ENCODE peak calls at places on chromosome 11, in four cellular contexts. One of them, this sample, is unnamed.
A peak's percentile ranks its signal among the peaks of the same experiment; 100 is the strongest.

GRCh38 chr11:112177610-112178009 is 2.3 kb downstream of the BCO2 start:
- DNase-seq in IMR-90: no peak
- DNase-seq in A549: no peak
- DNase-seq in HepG2: no peak
- DNase-seq in this sample: no peak

GRCh38 chr11:2930705-2931415 is 1.6 kb upstream of the PHLDA2 start:
- DNase-seq in IMR-90: peak; percentile 23
- DNase-seq in HepG2: peak; percentile 68
- DNase-seq in A549: peak; percentile 86
- DNase-seq in this sample: peak; percentile 70

GRCh38 chr11:112334381-112334780 is 73.7 kb upstream of the PLET1 start:
- DNase-seq in A549: no peak
- DNase-seq in HepG2: no peak
- DNase-seq in IMR-90: no peak
- DNase-seq in this sample: no peak

GRCh38 chr11:4118107-4118506 is 23.5 kb downstream of the RRM1 start:
- DNase-seq in A549: no peak
- DNase-seq in HepG2: no peak
- DNase-seq in IMR-90: peak; percentile 63
- DNase-seq in this sample: no peak

GRCh38 chr11:13126430-13126829 is 117.3 kb downstream of the RASSF10 start:
- DNase-seq in IMR-90: peak; percentile 98
- DNase-seq in A549: peak; percentile 54
- DNase-seq in HepG2: no peak
- DNase-seq in this sample: no peak

GRCh38 chr11:2383823-2384722 is 7.0 kb downstream of the CD81 start:
- DNase-seq in A549: no peak
- DNase-seq in HepG2: no peak
- DNase-seq in IMR-90: no peak
- DNase-seq in this sample: peak; percentile 86

GRCh38 chr11:19739872-19740271 is 27.2 kb downstream of the NAV2 start:
- DNase-seq in A549: no peak
- DNase-seq in IMR-90: peak; percentile 13
- DNase-seq in HepG2: peak; percentile 13
- DNase-seq in this sample: no peak

GRCh38 chr11:3356858-3357257 is 22.1 kb downstream of the ZNF195 start:
- DNase-seq in HepG2: no peak
- DNase-seq in IMR-90: no peak
- DNase-seq in A549: no peak
- DNase-seq in this sample: no peak

GRCh38 chr11:132357811-132358572 is 987.6 kb downstream of the NTM start:
- DNase-seq in A549: no peak
- DNase-seq in IMR-90: no peak
- DNase-seq in HepG2: no peak
- DNase-seq in this sample: no peak

GRCh38 chr11:37282367-37282766 is 684.3 kb upstream of the RAG2 start:
- DNase-seq in HepG2: no peak
- DNase-seq in IMR-90: no peak
- DNase-seq in A549: no peak
- DNase-seq in this sample: no peak

GRCh38 chr11:37108436-37109204 is 510.6 kb upstream of the RAG2 start:
- DNase-seq in A549: no peak
- DNase-seq in IMR-90: no peak
- DNase-seq in HepG2: no peak
- DNase-seq in this sample: no peak

GRCh38 chr11:36097219-36097650 is 153.4 kb downstream of the LDLRAD3 start:
- DNase-seq in IMR-90: no peak
- DNase-seq in HepG2: no peak
- DNase-seq in A549: no peak
- DNase-seq in this sample: no peak

GRCh38 chr11:94734563-94735275 is 33.4 kb upstream of the AMOTL1 start:
- DNase-seq in HepG2: no peak
- DNase-seq in A549: no peak
- DNase-seq in IMR-90: no peak
- DNase-seq in this sample: no peak

GRCh38 chr11:16321148-16321547 is 35.2 kb downstream of the SOX6 start:
- DNase-seq in A549: no peak
- DNase-seq in IMR-90: peak; percentile 30
- DNase-seq in HepG2: no peak
- DNase-seq in this sample: no peak

GRCh38 chr11:63738720-63739360 is 29.7 kb downstream of the ZFTA start:
- DNase-seq in HepG2: peak; percentile 65
- DNase-seq in IMR-90: peak; percentile 84
- DNase-seq in A549: peak; percentile 35
- DNase-seq in this sample: peak; percentile 55

GRCh38 chr11:117808768-117809167 is 11.8 kb upstream of the DSCAML1 start:
- DNase-seq in A549: no peak
- DNase-seq in HepG2: no peak
- DNase-seq in IMR-90: no peak
- DNase-seq in this sample: peak; percentile 25

GRCh38 chr11:122167100-122167499 is 51.1 kb upstream of the BLID start:
- DNase-seq in A549: no peak
- DNase-seq in IMR-90: peak; percentile 85
- DNase-seq in HepG2: no peak
- DNase-seq in this sample: no peak

GRCh38 chr11:120208012-120208441 is 2.8 kb upstream of the OAF start:
- DNase-seq in A549: no peak
- DNase-seq in HepG2: peak; percentile 95
- DNase-seq in IMR-90: no peak
- DNase-seq in this sample: no peak

GRCh38 chr11:12280199-12280837 is 97.1 kb upstream of the PARVA start:
- DNase-seq in IMR-90: no peak
- DNase-seq in A549: no peak
- DNase-seq in HepG2: no peak
- DNase-seq in this sample: no peak

GRCh38 chr11:133934599-133935550 is 21.9 kb downstream of the IGSF9B start:
- DNase-seq in HepG2: peak; percentile 38
- DNase-seq in A549: no peak
- DNase-seq in IMR-90: peak; percentile 19
- DNase-seq in this sample: peak; percentile 70

GRCh38 chr11:66324626-66325025 is 7.8 kb upstream of the CD248 start:
- DNase-seq in HepG2: no peak
- DNase-seq in IMR-90: no peak
- DNase-seq in A549: no peak
- DNase-seq in this sample: no peak

GRCh38 chr11:122339661-122340060 is 223.6 kb upstream of the BLID start:
- DNase-seq in HepG2: no peak
- DNase-seq in A549: no peak
- DNase-seq in IMR-90: no peak
- DNase-seq in this sample: no peak

GRCh38 chr11:128548655-128549255 is 38.6 kb downstream of the ETS1 start:
- DNase-seq in A549: no peak
- DNase-seq in IMR-90: peak; percentile 32
- DNase-seq in HepG2: no peak
- DNase-seq in this sample: no peak

GRCh38 chr11:48024635-48025071 is 44.3 kb downstream of the PTPRJ start:
- DNase-seq in HepG2: no peak
- DNase-seq in IMR-90: no peak
- DNase-seq in A549: no peak
- DNase-seq in this sample: no peak

GRCh38 chr11:102495161-102496042 is 35.1 kb downstream of the MMP7 start:
- DNase-seq in A549: peak; percentile 41
- DNase-seq in HepG2: peak; percentile 86
- DNase-seq in IMR-90: peak; percentile 88
- DNase-seq in this sample: peak; percentile 60

GRCh38 chr11:107176148-107177105 is 158.2 kb upstream of the GUCY1A2 start:
- DNase-seq in HepG2: no peak
- DNase-seq in A549: no peak
- DNase-seq in IMR-90: no peak
- DNase-seq in this sample: no peak

GRCh38 chr11:131851951-131852350 is 481.5 kb downstream of the NTM start:
- DNase-seq in IMR-90: no peak
- DNase-seq in HepG2: no peak
- DNase-seq in A549: no peak
- DNase-seq in this sample: no peak

GRCh38 chr11:28767574-28767973 is 659.4 kb downstream of the METTL15 start:
- DNase-seq in IMR-90: peak; percentile 59
- DNase-seq in HepG2: no peak
- DNase-seq in A549: no peak
- DNase-seq in this sample: no peak

GRCh38 chr11:11895672-11896071 is 53.9 kb downstream of the USP47 start:
- DNase-seq in HepG2: no peak
- DNase-seq in A549: no peak
- DNase-seq in IMR-90: peak; percentile 10
- DNase-seq in this sample: no peak

GRCh38 chr11:89521792-89522191 is 30.6 kb upstream of the NOX4 start:
- DNase-seq in A549: no peak
- DNase-seq in HepG2: no peak
- DNase-seq in IMR-90: no peak
- DNase-seq in this sample: no peak

GRCh38 chr11:43419460-43419859 is 60.7 kb downstream of the TTC17 start:
- DNase-seq in A549: peak; percentile 6
- DNase-seq in IMR-90: peak; percentile 53
- DNase-seq in HepG2: peak; percentile 25
- DNase-seq in this sample: peak; percentile 15

GRCh38 chr11:22244986-22245592 is 52.2 kb downstream of the ANO5 start:
- DNase-seq in HepG2: peak; percentile 20
- DNase-seq in A549: peak; percentile 6
- DNase-seq in IMR-90: peak; percentile 19
- DNase-seq in this sample: peak; percentile 6

GRCh38 chr11:17630936-17631335 is 83.9 kb downstream of the OTOG start:
- DNase-seq in A549: no peak
- DNase-seq in HepG2: no peak
- DNase-seq in IMR-90: no peak
- DNase-seq in this sample: no peak

GRCh38 chr11:33899383-33900037 is 7.6 kb upstream of the LMO2 start:
- DNase-seq in A549: peak; percentile 53
- DNase-seq in HepG2: no peak
- DNase-seq in IMR-90: peak; percentile 66
- DNase-seq in this sample: peak; percentile 64

GRCh38 chr11:111456859-111457730 is 55.1 kb downstream of the BTG4 start:
- DNase-seq in HepG2: no peak
- DNase-seq in A549: no peak
- DNase-seq in IMR-90: no peak
- DNase-seq in this sample: no peak

GRCh38 chr11:115324569-115325432 is 179.4 kb downstream of the CADM1 start:
- DNase-seq in A549: peak; percentile 33
- DNase-seq in IMR-90: peak; percentile 75
- DNase-seq in HepG2: peak; percentile 70
- DNase-seq in this sample: peak; percentile 49

GRCh38 chr11:62804310-62805043 is 763 bp downstream of the NXF1 start:
- DNase-seq in HepG2: no peak
- DNase-seq in A549: no peak
- DNase-seq in IMR-90: peak; percentile 55
- DNase-seq in this sample: no peak

GRCh38 chr11:114150671-114151070 is 91.2 kb downstream of the ZBTB16 start:
- DNase-seq in A549: no peak
- DNase-seq in HepG2: no peak
- DNase-seq in IMR-90: no peak
- DNase-seq in this sample: peak; percentile 60
- TF ChIP-seq MAZ in A549: no peak
- TF ChIP-seq MAZ in HepG2: no peak
- TF ChIP-seq MAZ in IMR-90: no peak
- TF ChIP-seq MAZ in this sample: no peak

GRCh38 chr11:64900774-64901173 is 16.2 kb downstream of the ATG2A start:
- DNase-seq in A549: no peak
- DNase-seq in HepG2: no peak
- DNase-seq in IMR-90: no peak
- DNase-seq in this sample: no peak

GRCh38 chr11:64898076-64898445 is 18.9 kb downstream of the ATG2A start:
- DNase-seq in IMR-90: no peak
- DNase-seq in HepG2: no peak
- DNase-seq in A549: no peak
- DNase-seq in this sample: no peak

GRCh38 chr11:64898541-64898940 is 18.5 kb downstream of the ATG2A start:
- DNase-seq in A549: no peak
- DNase-seq in HepG2: no peak
- DNase-seq in IMR-90: no peak
- DNase-seq in this sample: no peak

GRCh38 chr11:64902102-64902900 is 14.7 kb downstream of the ATG2A start:
- DNase-seq in IMR-90: no peak
- DNase-seq in HepG2: no peak
- DNase-seq in A549: no peak
- DNase-seq in this sample: no peak

DNA sequence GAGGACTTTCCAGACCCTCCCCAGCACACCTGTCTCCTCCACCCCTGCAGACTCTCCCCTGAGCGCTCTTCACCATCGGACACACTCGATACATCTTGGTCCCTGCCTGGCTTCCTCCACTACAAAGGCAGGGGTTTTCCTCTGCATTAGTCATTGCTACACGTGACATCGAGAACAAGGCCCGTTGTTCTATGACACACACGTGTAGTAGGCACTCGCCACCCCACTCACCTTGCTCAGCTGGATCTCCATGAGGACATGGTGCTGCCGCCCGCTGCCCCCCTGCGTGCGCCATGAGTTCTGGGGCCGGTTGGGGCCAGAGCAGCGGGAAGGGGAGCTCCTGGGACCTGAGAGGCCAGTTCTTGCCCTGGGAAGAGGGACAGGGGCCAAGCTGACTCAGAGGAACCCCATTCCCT is 16.7 kb downstream of the ATG2A start:
- DNase-seq in IMR-90: peak; percentile 13
- DNase-seq in HepG2: no peak
- DNase-seq in A549: peak; percentile 59
- DNase-seq in this sample: no peak
- TF ChIP-seq MAZ in IMR-90: no peak
- TF ChIP-seq MAZ in HepG2: no peak
- TF ChIP-seq MAZ in A549: no peak
- TF ChIP-seq MAZ in this sample: no peak

GRCh38 chr11:72229925-72230763 is 5.6 kb downstream of the INPPL1 start:
- DNase-seq in A549: no peak
- DNase-seq in HepG2: no peak
- DNase-seq in IMR-90: no peak
- DNase-seq in this sample: no peak
- TF ChIP-seq MAZ in A549: no peak
- TF ChIP-seq MAZ in HepG2: no peak
- TF ChIP-seq MAZ in IMR-90: no peak
- TF ChIP-seq MAZ in this sample: no peak

DNA sequence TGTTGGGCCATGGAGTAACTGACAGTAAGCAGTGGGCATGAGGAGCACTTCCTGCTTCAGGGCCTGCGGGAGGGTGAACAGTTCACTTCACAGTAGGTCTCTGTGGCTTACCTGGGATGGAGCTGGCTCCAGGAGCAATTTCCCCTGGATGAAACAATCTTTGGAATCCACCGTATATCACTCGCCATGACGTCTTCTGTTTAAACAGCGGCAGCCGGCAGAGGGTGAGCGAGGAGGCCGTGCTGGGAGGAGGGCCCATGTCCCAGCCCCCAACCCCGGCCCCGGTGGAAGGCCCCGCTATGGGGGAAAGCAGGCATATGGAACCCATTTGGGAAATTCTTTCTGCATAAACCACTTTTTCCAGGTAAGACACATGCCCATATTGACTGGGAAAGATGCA is 40.1 kb downstream of the SMIM38 start:
- DNase-seq in HepG2: no peak
- DNase-seq in IMR-90: no peak
- DNase-seq in A549: no peak
- DNase-seq in this sample: no peak
- TF ChIP-seq MAZ in HepG2: no peak
- TF ChIP-seq MAZ in IMR-90: no peak
- TF ChIP-seq MAZ in A549: no peak
- TF ChIP-seq MAZ in this sample: no peak

This sample was measured in K562.